ENCODE peak calls at places on chromosomes 12 and 14, in eight cellular contexts. G is GM19239; Q is mucosa of descending colon; E is HT1080; M is lung microvascular endothelial cell; J is left cardiac atrium; Z is hypothalamus; P is stimulated activated CD4-positive, alpha-beta T cell treated with anti-CD3 and anti-CD28 coated beads, Interleukin-15, amount 100 ng/mL, for 24 hours. I is an unnamed sample.

GRCh38 chr12:106123551-106123991 is 15.2 kb downstream of the NUAK1 start:
- DNase-seq in M (no peak), Z (no peak), P (no peak), J (no peak), E (no peak), Q (no peak), G (no peak), I (no peak)

GRCh38 chr12:91111366-91112321 is at the start of gene LUM:
- DNase-seq in P (no peak), Z (no peak), E (no peak), M (no peak), J (peak; percentile 29), Q (no peak), G (no peak), I (no peak)

GRCh38 chr12:95463019-95463418 is 10.9 kb upstream of the METAP2 start:
- DNase-seq in Z (no peak), P (no peak), Q (no peak), E (no peak), M (no peak), J (no peak), G (no peak), I (no peak)

GRCh38 chr12:51863921-51864700 is 15.6 kb upstream of the FIGNL2 start:
- DNase-seq in E (no peak), Z (peak; percentile 29), P (peak; percentile 60), M (peak; percentile 20), G (no peak), J (no peak), Q (no peak), I (no peak)

GRCh38 chr14:92929689-92930608 is 7.0 kb downstream of the CHGA start:
- DNase-seq in M (no peak), Q (no peak), G (no peak), Z (no peak), J (no peak), P (no peak), E (no peak), I (no peak)

GRCh38 chr12:116455540-116456306 is 103.5 kb upstream of the MAP1LC3B2 start:
- DNase-seq in P (no peak), E (peak; percentile 57), Q (peak; percentile 57), G (no peak), J (peak; percentile 86), M (peak; percentile 97), Z (peak; percentile 8), I (no peak)

GRCh38 chr14:99724939-99725773 is 41.1 kb downstream of the CYP46A1 start:
- DNase-seq in Z (no peak), P (no peak), G (no peak), J (no peak), Q (no peak), M (no peak), E (no peak), I (no peak)

GRCh38 chr12:81221681-81222080 is 143.8 kb downstream of the ACSS3 start:
- DNase-seq in P (no peak), E (peak; percentile 1), G (no peak), Z (no peak), Q (no peak), M (no peak), J (no peak), I (no peak)

GRCh38 chr14:95258156-95258555 is 61.6 kb downstream of the CLMN start:
- DNase-seq in P (no peak), Q (no peak), E (no peak), G (no peak), Z (no peak), M (no peak), J (no peak), I (no peak)

GRCh38 chr14:24286996-24287395 is 12.6 kb downstream of the DHRS1 start:
- DNase-seq in J (no peak), Z (no peak), M (no peak), P (no peak), Q (no peak), E (no peak), G (no peak), I (no peak)

GRCh38 chr12:537772-538171 is 78.0 kb downstream of the B4GALNT3 start:
- DNase-seq in P (no peak), Q (peak; percentile 59), G (no peak), E (no peak), Z (no peak), M (no peak), J (no peak), I (no peak)

GRCh38 chr12:125110641-125111360 is 45.6 kb downstream of the AACS start:
- DNase-seq in Z (no peak), Q (no peak), J (no peak), M (peak; percentile 46), G (no peak), P (no peak), E (no peak), I (no peak)

GRCh38 chr12:113852273-113852672 is 113.9 kb downstream of the RBM19 start:
- DNase-seq in P (no peak), Q (no peak), E (no peak), M (no peak), Z (no peak), J (no peak), G (no peak), I (no peak)

GRCh38 chr14:54050759-54051158 is 94.1 kb upstream of the BMP4 start:
- DNase-seq in G (no peak), P (no peak), E (no peak), J (no peak), Q (no peak), M (no peak), Z (no peak), I (no peak)

GRCh38 chr12:112836736-112837628 is 45.4 kb downstream of the RPH3A start:
- DNase-seq in Z (no peak), E (no peak), G (no peak), Q (no peak), P (no peak), M (peak; percentile 75), J (no peak), I (no peak)

GRCh38 chr14:23123419-23123818 is 4.4 kb upstream of the CEBPE start:
- DNase-seq in M (no peak), G (no peak), E (no peak), Z (no peak), Q (peak; percentile 92), P (no peak), J (peak; percentile 82), I (no peak)

GRCh38 chr14:76901171-76902055 is 75.2 kb downstream of the LRRC74A start:
- DNase-seq in G (no peak), J (no peak), Q (no peak), P (no peak), M (no peak), Z (no peak), E (no peak), I (no peak)

GRCh38 chr12:52036587-52037171 is 14.6 kb upstream of the NR4A1 start:
- DNase-seq in G (peak; percentile 74), E (peak; percentile 53), P (peak; percentile 84), J (peak; percentile 93), M (peak; percentile 88), Z (peak; percentile 87), Q (peak; percentile 92), I (peak; percentile 66)

GRCh38 chr14:69712637-69713088 is 54.3 kb upstream of the SRSF5 start:
- DNase-seq in G (no peak), M (peak; percentile 35), P (no peak), Q (peak; percentile 85), Z (no peak), E (no peak), J (peak; percentile 54), I (peak; percentile 14)

GRCh38 chr12:77751939-77752338 is 78.8 kb upstream of the NAV3 start:
- DNase-seq in E (peak; percentile 8), P (no peak), J (no peak), M (peak; percentile 63), Z (no peak), G (no peak), Q (no peak), I (no peak)

GRCh38 chr12:108215458-108215857 is 86.4 kb downstream of the WSCD2 start:
- DNase-seq in Z (no peak), M (no peak), P (no peak), E (no peak), Q (no peak), G (no peak), J (no peak), I (no peak)

GRCh38 chr12:118103231-118103600 is 595 bp downstream of the VSIG10 start:
- DNase-seq in Z (no peak), M (peak; percentile 47), G (no peak), E (peak; percentile 30), J (peak; percentile 44), P (peak; percentile 29), Q (peak; percentile 66), I (peak; percentile 27)

GRCh38 chr14:80629606-80630005 is 311.9 kb downstream of the CEP128 start:
- DNase-seq in G (no peak), E (no peak), J (no peak), Z (no peak), M (no peak), P (no peak), Q (no peak), I (no peak)